ENCODE peak calls at places on chromosomes 2 and 18, in four cellular contexts. I is central memory CD4-positive, alpha-beta T cell; F is C1 segment of cervical spinal cord; R is RWPE1. L is an unnamed sample.

GRCh38 chr2:206257345-206257744 is 17.1 kb upstream of the ZDBF2 start:
- DNase-seq in I (no peak), F (no peak), R (no peak), L (no peak)

GRCh38 chr2:235320341-235320740 is 173.5 kb upstream of the AGAP1 start:
- DNase-seq in I (no peak), F (no peak), R (no peak), L (no peak)

GRCh38 chr2:127085260-127085666 is 21.7 kb downstream of the BIN1 start:
- DNase-seq in I (no peak), F (no peak), R (peak), L (peak)

GRCh38 chr2:128498589-128498988 is 179.9 kb upstream of the HS6ST1 start:
- DNase-seq in I (no peak), F (no peak), R (no peak), L (no peak)

GRCh38 chr2:172094319-172095145 is 8.2 kb downstream of the DLX2 start:
- DNase-seq in I (no peak), F (no peak), R (no peak), L (no peak)

GRCh38 chr2:20579866-20580265 is 71.0 kb downstream of the HS1BP3 start:
- DNase-seq in I (no peak), F (no peak), R (no peak), L (no peak)

GRCh38 chr2:96681540-96681939 is 39.0 kb downstream of the FER1L5 start:
- DNase-seq in I (no peak), F (no peak), R (no peak), L (no peak)

GRCh38 chr2:88933077-88933476 is 241.6 kb downstream of the RPIA start:
- DNase-seq in I (no peak), F (no peak), R (no peak), L (no peak)

GRCh38 chr18:56727399-56727798 is 76.2 kb downstream of the WDR7 start:
- DNase-seq in I (no peak), F (no peak), R (no peak), L (no peak)

GRCh38 chr2:20618468-20618885 is 32.4 kb downstream of the HS1BP3 start:
- DNase-seq in I (no peak), F (no peak), R (no peak), L (no peak)

GRCh38 chr2:9279426-9279825 is 72.8 kb downstream of the ASAP2 start:
- DNase-seq in I (no peak), F (no peak), R (no peak), L (no peak)

GRCh38 chr2:26693287-26693849 is 846 bp downstream of the KCNK3 start:
- DNase-seq in I (no peak), F (no peak), R (no peak), L (no peak)

GRCh38 chr2:101466426-101466825 is 8.5 kb downstream of the RFX8 start:
- DNase-seq in I (no peak), F (no peak), R (no peak), L (no peak)

GRCh38 chr2:73295751-73296400 is 2.5 kb upstream of the EGR4 start:
- DNase-seq in I (no peak), F (no peak), R (peak), L (no peak)

GRCh38 chr2:55163895-55164509 is 68.1 kb downstream of the CLHC1 start:
- DNase-seq in I (no peak), F (no peak), R (no peak), L (no peak)

GRCh38 chr2:47890711-47891368 is 15.5 kb downstream of the FBXO11 start:
- DNase-seq in I (no peak), F (no peak), R (no peak), L (no peak)

GRCh38 chr2:44972771-44973535 is 31.5 kb downstream of the SIX3 start:
- DNase-seq in I (no peak), F (no peak), R (no peak), L (no peak)

GRCh38 chr2:62344472-62344871 is 148.6 kb downstream of the B3GNT2 start:
- DNase-seq in I (no peak), F (no peak), R (no peak), L (no peak)

GRCh38 chr2:12948231-12948962 is 231.7 kb downstream of the TRIB2 start:
- DNase-seq in I (no peak), F (no peak), R (no peak), L (no peak)

GRCh38 chr2:85865539-85866164 is 23.1 kb downstream of the ST3GAL5 start:
- DNase-seq in I (no peak), F (no peak), R (no peak), L (no peak)

GRCh38 chr2:110768591-110768990 is 36.2 kb downstream of the ACOXL start:
- DNase-seq in I (no peak), F (no peak), R (no peak), L (no peak)

GRCh38 chr18:59870623-59871130 is 29.1 kb upstream of the PMAIP1 start:
- DNase-seq in I (no peak), F (no peak), R (no peak), L (no peak)

GRCh38 chr2:109375656-109376055 is 238.1 kb downstream of the SEPTIN10 start:
- DNase-seq in I (no peak), F (no peak), R (no peak), L (no peak)

GRCh38 chr18:25464211-25464610 is 112.2 kb upstream of the ZNF521 start:
- DNase-seq in I (no peak), F (no peak), R (no peak), L (no peak)

GRCh38 chr2:60355849-60356261 is 197.6 kb downstream of the BCL11A start:
- DNase-seq in I (no peak), F (no peak), R (no peak), L (peak)

GRCh38 chr2:230137902-230138539 is 69.3 kb upstream of the SLC16A14 start:
- DNase-seq in I (no peak), F (no peak), R (peak), L (no peak)

GRCh38 chr2:236659758-236660150 is 90.1 kb downstream of the ACKR3 start:
- DNase-seq in I (no peak), F (no peak), R (no peak), L (no peak)

GRCh38 chr18:75624836-75625235 is 197.3 kb upstream of the SMIM21 start:
- DNase-seq in I (no peak), F (no peak), R (no peak), L (no peak)

GRCh38 chr18:23689031-23689615 is at the start of gene LAMA3:
- DNase-seq in I (peak), F (no peak), R (peak), L (no peak)

GRCh38 chr2:120887844-120888243 is 152.2 kb downstream of the GLI2 start:
- DNase-seq in I (no peak), F (no peak), R (no peak), L (no peak)

GRCh38 chr2:229252280-229252679 is 18.8 kb downstream of the PID1 start:
- DNase-seq in I (no peak), F (no peak), R (no peak), L (no peak)

GRCh38 chr2:154600931-154601494 is 97.5 kb upstream of the KCNJ3 start:
- DNase-seq in I (no peak), F (no peak), R (no peak), L (no peak)

GRCh38 chr2:176087330-176088047 is 3.7 kb upstream of the EVX2 start:
- DNase-seq in I (no peak), F (no peak), R (no peak), L (no peak)

GRCh38 chr2:147712051-147712450 is 132.8 kb upstream of the ACVR2A start:
- DNase-seq in I (no peak), F (no peak), R (no peak), L (no peak)

GRCh38 chr2:73897240-73897583 is 4.4 kb downstream of the ACTG2 start:
- DNase-seq in I (no peak), F (no peak), R (no peak), L (no peak)

GRCh38 chr18:44637210-44638051 is 43.3 kb upstream of the SETBP1 start:
- DNase-seq in I (no peak), F (no peak), R (peak), L (no peak)

GRCh38 chr2:207254526-207255464 is 89.0 kb upstream of the KLF7 start:
- DNase-seq in I (no peak), F (no peak), R (no peak), L (no peak)

GRCh38 chr2:8659092-8659734 is 22.6 kb upstream of the ID2 start:
- DNase-seq in I (no peak), F (no peak), R (no peak), L (no peak)

GRCh38 chr18:56309104-56309503 is 329.3 kb downstream of the TXNL1 start:
- DNase-seq in I (no peak), F (no peak), R (no peak), L (no peak)